ENCODE peak calls at places on chromosome 11, in four cellular contexts. One of them, this sample, is unnamed.

GRCh38 chr11:74678041-74678440 is 53.2 kb downstream of the CHRDL2 start:
- DNase-seq in K562: no peak
- DNase-seq in HL-60: no peak
- DNase-seq in GM12878: no peak
- DNase-seq in this sample: no peak

GRCh38 chr11:57111646-57112045 is 70.1 kb upstream of the LRRC55 start:
- DNase-seq in K562: no peak
- DNase-seq in HL-60: no peak
- DNase-seq in GM12878: no peak
- DNase-seq in this sample: no peak

GRCh38 chr11:72629266-72629665 is 45.0 kb downstream of the PDE2A start:
- DNase-seq in K562: no peak
- DNase-seq in HL-60: no peak
- DNase-seq in GM12878: no peak
- DNase-seq in this sample: no peak

GRCh38 chr11:62546244-62546936 is at the start of gene AHNAK:
- DNase-seq in K562: peak; percentile 87
- DNase-seq in HL-60: peak; percentile 73
- DNase-seq in GM12878: no peak
- DNase-seq in this sample: no peak

GRCh38 chr11:132941024-132941646 is 591.2 kb downstream of the OPCML start:
- DNase-seq in K562: peak; percentile 31
- DNase-seq in HL-60: no peak
- DNase-seq in GM12878: no peak
- DNase-seq in this sample: peak; percentile 20

GRCh38 chr11:35541621-35542375 is 16.4 kb upstream of the PAMR1 start:
- DNase-seq in K562: no peak
- DNase-seq in HL-60: no peak
- DNase-seq in GM12878: no peak
- DNase-seq in this sample: no peak

GRCh38 chr11:14422052-14422813 is 63.2 kb upstream of the RRAS2 start:
- DNase-seq in K562: peak; percentile 59
- DNase-seq in HL-60: no peak
- DNase-seq in GM12878: no peak
- DNase-seq in this sample: no peak

GRCh38 chr11:8794677-8795103 is 112.1 kb downstream of the RPL27A start:
- DNase-seq in K562: no peak
- DNase-seq in HL-60: no peak
- DNase-seq in GM12878: no peak
- DNase-seq in this sample: no peak

GRCh38 chr11:44609028-44609782 is 43.7 kb downstream of the CD82 start:
- DNase-seq in K562: no peak
- DNase-seq in HL-60: peak; percentile 70
- DNase-seq in GM12878: peak; percentile 92
- DNase-seq in this sample: no peak

GRCh38 chr11:3747704-3748103 is 49.6 kb downstream of the NUP98 start:
- DNase-seq in K562: no peak
- DNase-seq in HL-60: peak; percentile 10
- DNase-seq in GM12878: no peak
- DNase-seq in this sample: no peak

GRCh38 chr11:68575025-68575665 is 109.2 kb upstream of the GAL start:
- DNase-seq in K562: no peak
- DNase-seq in HL-60: no peak
- DNase-seq in GM12878: no peak
- DNase-seq in this sample: no peak

GRCh38 chr11:75442161-75442885 is 9.3 kb upstream of the KLHL35 start:
- DNase-seq in K562: no peak
- DNase-seq in HL-60: no peak
- DNase-seq in GM12878: no peak
- DNase-seq in this sample: no peak

GRCh38 chr11:65506770-65507485 is 8.1 kb downstream of the MALAT1 start:
- DNase-seq in K562: no peak
- DNase-seq in HL-60: peak; percentile 83
- DNase-seq in GM12878: no peak
- DNase-seq in this sample: no peak

GRCh38 chr11:6237271-6237670 is 1.6 kb upstream of the CNGA4 start:
- DNase-seq in K562: no peak
- DNase-seq in HL-60: no peak
- DNase-seq in GM12878: no peak
- DNase-seq in this sample: no peak
- TF ChIP-seq SPI1 in K562: no peak
- TF ChIP-seq SPI1 in HL-60: no peak
- TF ChIP-seq SPI1 in GM12878: no peak
- TF ChIP-seq SPI1 in this sample: no peak

GRCh38 chr11:115238802-115239201 is 265.4 kb downstream of the CADM1 start:
- DNase-seq in K562: no peak
- DNase-seq in HL-60: no peak
- DNase-seq in GM12878: no peak
- DNase-seq in this sample: no peak
- TF ChIP-seq SPI1 in K562: no peak
- TF ChIP-seq SPI1 in HL-60: no peak
- TF ChIP-seq SPI1 in GM12878: no peak
- TF ChIP-seq SPI1 in this sample: no peak

DNA sequence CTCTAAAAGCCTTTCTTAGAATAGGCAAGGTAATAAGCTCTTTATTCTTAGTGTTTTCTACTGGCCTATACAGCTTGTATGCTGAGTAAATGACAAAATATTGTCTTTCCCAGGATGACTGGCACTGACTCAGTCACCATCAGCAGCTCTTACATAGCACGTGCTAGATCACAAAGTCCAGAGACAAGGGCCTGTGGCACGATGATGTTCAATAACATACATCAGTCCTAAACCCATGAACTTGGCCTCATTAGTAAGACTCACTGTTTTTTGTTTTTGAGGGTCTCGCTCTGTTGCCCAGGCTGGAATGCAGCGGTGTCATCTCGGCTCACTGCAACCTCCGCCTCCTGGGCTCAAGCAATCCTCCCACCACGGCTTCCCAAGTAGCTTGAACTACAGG is 42.7 kb downstream of the CELF1 start:
- DNase-seq in K562: no peak
- DNase-seq in HL-60: no peak
- DNase-seq in GM12878: no peak
- DNase-seq in this sample: no peak
- TF ChIP-seq SPI1 in K562: no peak
- TF ChIP-seq SPI1 in HL-60: no peak
- TF ChIP-seq SPI1 in GM12878: no peak
- TF ChIP-seq SPI1 in this sample: no peak

GRCh38 chr11:10493041-10493663 is 38.1 kb downstream of the AMPD3 start:
- DNase-seq in K562: no peak
- DNase-seq in HL-60: no peak
- DNase-seq in GM12878: no peak
- DNase-seq in this sample: no peak
- TF ChIP-seq SPI1 in K562: no peak
- TF ChIP-seq SPI1 in HL-60: no peak
- TF ChIP-seq SPI1 in GM12878: no peak
- TF ChIP-seq SPI1 in this sample: no peak

DNA sequence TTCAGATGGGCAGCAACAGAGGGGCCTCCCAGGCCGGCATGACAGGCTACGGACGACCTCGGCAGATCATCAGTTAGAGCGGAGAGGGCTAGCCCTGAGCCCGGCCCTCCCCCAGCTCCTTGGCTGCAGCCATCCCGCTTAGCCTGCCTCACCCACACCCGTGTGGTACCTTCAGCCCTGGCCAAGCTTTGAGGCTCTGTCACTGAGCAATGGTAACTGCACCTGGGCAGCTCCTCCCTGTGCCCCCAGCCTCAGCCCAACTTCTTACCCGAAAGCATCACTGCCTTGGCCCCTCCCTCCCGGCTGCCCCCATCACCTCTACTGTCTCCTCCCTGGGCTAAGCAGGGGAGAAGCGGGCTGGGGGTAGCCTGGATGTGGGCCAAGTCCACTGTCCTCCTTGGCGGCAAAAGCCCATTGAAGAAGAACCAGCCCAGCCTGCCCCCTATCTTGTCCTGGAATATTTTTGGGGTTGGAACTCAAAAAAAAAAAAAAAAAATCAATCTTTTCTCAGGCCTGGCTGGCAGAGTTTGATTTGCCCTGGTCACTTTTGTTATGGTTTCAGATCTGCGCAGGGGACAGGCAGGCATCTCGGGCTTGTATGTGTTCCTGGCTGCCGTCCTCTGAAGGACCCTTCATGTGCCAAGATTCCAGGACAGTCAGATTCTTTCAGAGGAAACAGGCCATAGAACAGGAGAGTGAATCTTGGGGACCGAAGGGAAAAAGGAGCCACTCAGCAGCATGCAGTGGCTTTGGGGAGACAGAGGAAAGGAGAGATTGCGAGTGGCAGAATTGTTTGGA is 5.3 kb downstream of the TAGLN start:
- DNase-seq in K562: no peak
- DNase-seq in HL-60: no peak
- DNase-seq in GM12878: no peak
- DNase-seq in this sample: no peak
- TF ChIP-seq SPI1 in K562: no peak
- TF ChIP-seq SPI1 in HL-60: no peak
- TF ChIP-seq SPI1 in GM12878: no peak
- TF ChIP-seq SPI1 in this sample: no peak

GRCh38 chr11:95575517-95575916 is 214.1 kb downstream of the FAM76B start:
- DNase-seq in K562: no peak
- DNase-seq in HL-60: no peak
- DNase-seq in GM12878: no peak
- DNase-seq in this sample: no peak
- TF ChIP-seq SPI1 in K562: no peak
- TF ChIP-seq SPI1 in HL-60: no peak
- TF ChIP-seq SPI1 in GM12878: no peak
- TF ChIP-seq SPI1 in this sample: no peak

GRCh38 chr11:121253951-121254350 is 38.6 kb upstream of the SC5D start:
- DNase-seq in K562: no peak
- DNase-seq in HL-60: no peak
- DNase-seq in GM12878: no peak
- DNase-seq in this sample: no peak

GRCh38 chr11:121255473-121256125 is 37.0 kb upstream of the SC5D start:
- DNase-seq in K562: no peak
- DNase-seq in HL-60: no peak
- DNase-seq in GM12878: no peak
- DNase-seq in this sample: no peak

GRCh38 chr11:121257976-121258375 is 34.6 kb upstream of the SC5D start:
- DNase-seq in K562: no peak
- DNase-seq in HL-60: no peak
- DNase-seq in GM12878: no peak
- DNase-seq in this sample: no peak

GRCh38 chr11:121257289-121257688 is 35.3 kb upstream of the SC5D start:
- DNase-seq in K562: no peak
- DNase-seq in HL-60: no peak
- DNase-seq in GM12878: no peak
- DNase-seq in this sample: no peak

DNA sequence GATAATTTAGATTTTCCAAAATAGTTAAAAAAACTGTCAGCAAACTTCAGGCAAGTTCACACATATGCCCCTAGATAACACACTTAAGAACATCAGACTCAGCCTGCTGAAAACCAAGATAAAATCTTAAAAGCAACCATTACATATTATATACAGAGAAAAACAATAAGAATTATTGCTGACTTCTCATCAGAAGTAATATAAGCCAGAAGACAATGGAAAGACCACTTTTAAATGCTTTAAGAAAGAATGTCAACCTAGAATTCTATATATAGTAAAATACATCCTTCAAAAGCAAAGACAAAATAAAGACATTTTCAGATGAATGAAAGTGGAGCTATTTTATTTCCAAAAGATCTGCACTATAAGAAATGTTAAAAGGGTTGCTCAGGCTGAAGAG is 37.8 kb upstream of the SC5D start:
- DNase-seq in K562: no peak
- DNase-seq in HL-60: no peak
- DNase-seq in GM12878: no peak
- DNase-seq in this sample: no peak
- TF ChIP-seq SPI1 in K562: no peak
- TF ChIP-seq SPI1 in HL-60: no peak
- TF ChIP-seq SPI1 in GM12878: no peak
- TF ChIP-seq SPI1 in this sample: no peak